ENCODE peak calls at places on chromosomes 7 and 10, in nine cellular contexts. B is HepG2; M is lower leg skin; D is IMR-90; C is foreskin fibroblast; Y is cardiac fibroblast; N is gastrocnemius medialis; W is astrocyte of the spinal cord; X is CD8-positive, alpha-beta T cell. J is an unnamed sample.

GRCh38 chr10:22016046-22016705 is 12.6 kb upstream of the DNAJC1 start:
- DNase-seq in B (no peak), M (no peak), D (no peak), C (no peak), Y (no peak), N (no peak), W (no peak), X (no peak), J (no peak)

GRCh38 chr10:18472977-18473376 is 178.4 kb downstream of the NSUN6 start:
- DNase-seq in B (no peak), M (no peak), D (no peak), C (no peak), Y (no peak), N (no peak), W (no peak), X (no peak), J (peak)

GRCh38 chr7:134778941-134779740 is at the start of gene CALD1:
- DNase-seq in B (peak), M (peak), D (peak), C (peak), Y (peak), N (peak), W (peak), X (no peak), J (no peak)

GRCh38 chr7:73526892-73527821 is 5.1 kb upstream of the BAZ1B start:
- DNase-seq in B (no peak), M (no peak), D (no peak), C (no peak), Y (no peak), N (no peak), W (no peak), X (no peak), J (peak)

GRCh38 chr10:71516890-71517289 is 120.2 kb downstream of the CDH23 start:
- DNase-seq in B (no peak), M (no peak), D (no peak), C (no peak), Y (no peak), N (no peak), W (no peak), X (no peak), J (no peak)

GRCh38 chr10:51910189-51910588 is 210.8 kb upstream of the CSTF2T start:
- DNase-seq in B (no peak), M (no peak), D (peak), C (peak), Y (no peak), N (no peak), W (no peak), X (no peak), J (no peak)

GRCh38 chr7:73812996-73813395 is 17.8 kb upstream of the CLDN4 start:
- DNase-seq in B (no peak), M (no peak), D (peak), C (no peak), Y (no peak), N (no peak), W (no peak), X (no peak), J (no peak)

GRCh38 chr7:34078864-34079263 is 173.5 kb downstream of the BMPER start:
- DNase-seq in B (no peak), M (no peak), D (no peak), C (no peak), Y (no peak), N (no peak), W (no peak), X (no peak), J (no peak)

GRCh38 chr10:33215635-33216034 is 118.8 kb downstream of the NRP1 start:
- DNase-seq in B (no peak), M (no peak), D (no peak), C (no peak), Y (peak), N (no peak), W (peak), X (no peak), J (no peak)

GRCh38 chr7:92753614-92754013 is 82.8 kb downstream of the CDK6 start:
- DNase-seq in B (no peak), M (no peak), D (peak), C (no peak), Y (no peak), N (no peak), W (peak), X (no peak), J (no peak)

GRCh38 chr7:45581271-45581780 is 7.2 kb downstream of the ADCY1 start:
- DNase-seq in B (no peak), M (no peak), D (no peak), C (no peak), Y (no peak), N (no peak), W (no peak), X (no peak), J (no peak)

GRCh38 chr10:36038316-36038715 is 396.2 kb upstream of the FZD8 start:
- DNase-seq in B (no peak), M (no peak), D (no peak), C (no peak), Y (no peak), N (no peak), W (no peak), X (no peak), J (peak)

GRCh38 chr7:36066021-36066664 is 86.9 kb upstream of the EEPD1 start:
- DNase-seq in B (no peak), M (no peak), D (no peak), C (no peak), Y (no peak), N (no peak), W (no peak), X (no peak), J (no peak)
- TF ChIP-seq CTCF in B (no peak), M (no peak), D (no peak), C (no peak), Y (no peak), N (no peak), W (no peak), X (no peak), J (no peak)

GRCh38 chr7:88090671-88091070 is 129.2 kb downstream of the SRI start:
- DNase-seq in B (no peak), M (no peak), D (no peak), C (no peak), Y (no peak), N (no peak), W (peak), X (no peak), J (peak)
- H3K4me3 ChIP-seq in B (no peak), M (no peak), D (no peak), C (no peak), Y (no peak), N (peak), W (no peak), X (no peak), J (no peak)

DNA sequence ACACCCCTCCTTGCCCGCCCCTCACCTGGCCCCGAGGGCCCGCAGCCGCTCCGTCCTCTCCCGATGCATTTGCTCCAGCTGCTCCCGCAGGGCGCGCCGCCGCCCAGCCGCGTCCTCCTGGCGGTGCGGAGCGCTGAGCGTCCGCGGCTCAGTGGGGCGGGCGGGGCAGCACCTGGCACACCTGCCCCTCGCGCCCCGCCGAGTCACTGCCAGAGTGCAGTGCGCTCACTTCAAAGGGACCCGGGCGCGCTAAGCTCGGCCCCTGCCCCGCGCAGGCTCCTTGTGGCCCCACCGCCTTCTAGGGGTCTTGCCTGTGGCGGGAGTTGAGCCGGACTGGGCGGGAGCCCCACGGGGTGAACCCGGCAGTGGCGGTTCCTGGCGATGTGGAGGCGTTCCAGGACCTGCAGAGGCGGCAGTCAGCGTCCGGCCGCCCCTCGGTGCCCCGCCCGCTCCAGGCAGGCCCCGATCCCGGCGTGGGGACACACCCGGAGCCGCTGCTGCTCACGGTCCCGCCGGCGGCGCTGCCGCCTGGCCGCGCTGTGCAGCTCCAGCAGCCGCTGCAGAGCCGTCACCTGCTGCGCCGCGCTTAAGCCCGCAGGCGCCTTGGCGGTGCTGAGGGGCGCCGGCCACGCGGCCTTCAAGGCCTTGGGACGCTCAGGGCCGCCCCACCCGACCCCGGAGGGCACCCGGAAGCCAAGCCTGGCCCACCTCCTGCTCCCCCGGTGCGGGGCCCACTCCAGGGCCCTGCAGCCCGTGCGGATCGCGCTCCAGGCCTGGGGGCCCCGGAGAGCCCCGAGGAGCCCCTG is 6.7 kb downstream of the ATP6V1F start:
- DNase-seq in B (no peak), M (no peak), D (peak), C (peak), Y (peak), N (no peak), W (peak), X (peak), J (peak)
- TF ChIP-seq CTCF in B (peak), M (no peak), D (peak), C (peak), Y (no peak), N (no peak), W (peak), X (peak), J (no peak)

DNA sequence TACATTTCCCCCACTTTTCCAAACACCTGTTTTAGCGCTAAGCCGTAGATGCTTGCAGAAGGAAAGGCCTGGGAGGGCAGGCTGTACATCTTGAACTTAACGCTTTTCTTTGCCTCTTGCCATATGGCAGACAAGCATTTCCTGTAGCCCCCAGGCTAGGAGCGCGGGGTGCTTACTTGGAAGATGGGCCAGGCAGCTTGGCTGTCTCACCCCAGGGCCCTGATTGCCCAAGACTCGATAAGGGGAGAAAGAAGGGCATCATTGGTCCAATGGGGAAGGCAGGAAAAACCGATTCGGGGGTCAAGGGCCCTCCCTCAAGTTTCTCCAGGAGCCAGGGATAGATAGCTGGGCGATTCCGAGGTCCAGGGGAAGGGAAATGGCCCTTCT is 1.7 kb downstream of the HOXA10 start:
- DNase-seq in B (no peak), M (no peak), D (no peak), C (peak), Y (no peak), N (peak), W (no peak), X (peak), J (no peak)
- H3K4me3 ChIP-seq in B (no peak), M (peak), D (no peak), C (peak), Y (no peak), N (peak), W (peak), X (no peak), J (no peak)

GRCh38 chr7:29297194-29297890 is 102.8 kb downstream of the CHN2 start:
- DNase-seq in B (no peak), M (no peak), D (no peak), C (no peak), Y (no peak), N (no peak), W (no peak), X (no peak), J (peak)
- TF ChIP-seq CTCF in B (peak), M (no peak), D (no peak), C (peak), Y (peak), N (no peak), W (no peak), X (no peak), J (peak)

GRCh38 chr7:96949766-96950165 is 55.6 kb upstream of the DLX6 start:
- DNase-seq in B (peak), M (no peak), D (no peak), C (no peak), Y (no peak), N (no peak), W (peak), X (no peak), J (no peak)
- H3K4me3 ChIP-seq in B (no peak), M (no peak), D (no peak), C (no peak), Y (no peak), N (no peak), W (no peak), X (no peak), J (no peak)

GRCh38 chr10:100889546-100889945 is 23.2 kb upstream of the SLF2 start:
- DNase-seq in B (no peak), M (no peak), D (no peak), C (no peak), Y (no peak), N (no peak), W (no peak), X (no peak), J (no peak)

GRCh38 chr10:100890141-100890695 is 22.5 kb upstream of the SLF2 start:
- DNase-seq in B (no peak), M (no peak), D (no peak), C (no peak), Y (no peak), N (no peak), W (no peak), X (peak), J (no peak)

GRCh38 chr10:100890696-100891271 is 22.0 kb upstream of the SLF2 start:
- DNase-seq in B (peak), M (no peak), D (peak), C (peak), Y (peak), N (peak), W (peak), X (peak), J (no peak)

GRCh38 chr10:100887761-100888296 is 24.9 kb upstream of the SLF2 start:
- DNase-seq in B (no peak), M (no peak), D (no peak), C (no peak), Y (no peak), N (no peak), W (no peak), X (no peak), J (no peak)

GRCh38 chr10:100888957-100889356 is 23.8 kb upstream of the SLF2 start:
- DNase-seq in B (no peak), M (no peak), D (no peak), C (peak), Y (no peak), N (no peak), W (no peak), X (no peak), J (no peak)
- TF ChIP-seq CTCF in B (peak), M (no peak), D (peak), C (no peak), Y (peak), N (no peak), W (peak), X (no peak), J (peak)

GRCh38 chr10:129035052-129035805 is 431.8 kb upstream of the MGMT start:
- DNase-seq in B (no peak), M (peak), D (no peak), C (no peak), Y (peak), N (no peak), W (no peak), X (peak), J (peak)
- H3K4me3 ChIP-seq in B (no peak), M (no peak), D (no peak), C (no peak), Y (no peak), N (peak), W (no peak), X (peak), J (no peak)

J was measured in GM12865.